ENCODE peak calls at places on chromosomes 13 and 19, in four cellular contexts. Z, G, C and K are unnamed samples.
A peak's percentile ranks its signal among the peaks of the same experiment; 100 is the strongest.

GRCh38 chr13:31556376-31556775 is 182.9 kb upstream of the RXFP2 start:
- DNase-seq in Z (no peak), G (no peak), C (no peak), K (no peak)

GRCh38 chr13:41148421-41149283 is 16.1 kb upstream of the KBTBD6 start:
- DNase-seq in Z (no peak), G (no peak), C (no peak), K (no peak)

GRCh38 chr13:50104493-50104892 is 89.2 kb downstream of the KCNRG start:
- DNase-seq in Z (no peak), G (no peak), C (no peak), K (no peak)

GRCh38 chr19:51887522-51888498 is at the start of gene ZNF577:
- DNase-seq in Z (no peak), G (no peak), C (no peak), K (peak; percentile 79)

GRCh38 chr19:9791552-9792181 is 23.1 kb upstream of the ZNF846 start:
- DNase-seq in Z (peak; percentile 44), G (peak; percentile 76), C (peak; percentile 84), K (peak; percentile 98)

GRCh38 chr19:36225219-36225892 is 10.4 kb downstream of the ZNF146 start:
- DNase-seq in Z (no peak), G (no peak), C (no peak), K (no peak)

GRCh38 chr19:16040642-16041041 is 35.7 kb upstream of the TPM4 start:
- DNase-seq in Z (no peak), G (peak; percentile 49), C (no peak), K (no peak)

GRCh38 chr13:97119899-97120745 is 102.0 kb upstream of the MBNL2 start:
- DNase-seq in Z (no peak), G (no peak), C (no peak), K (no peak)

GRCh38 chr19:55484571-55485438 is at the start of gene NAT14:
- DNase-seq in Z (no peak), G (peak; percentile 39), C (peak; percentile 89), K (peak; percentile 89)

GRCh38 chr13:105177265-105177900 is 1358.1 kb downstream of the EFNB2 start:
- DNase-seq in Z (no peak), G (no peak), C (no peak), K (no peak)
- TF ChIP-seq ESRRA in Z (no peak), G (no peak), C (no peak), K (no peak)

GRCh38 chr13:33832872-33833271 is 14.9 kb downstream of the RFC3 start:
- DNase-seq in Z (no peak), G (no peak), C (no peak), K (no peak)

GRCh38 chr13:33842207-33842606 is 24.3 kb downstream of the RFC3 start:
- DNase-seq in Z (no peak), G (no peak), C (no peak), K (no peak)

DNA sequence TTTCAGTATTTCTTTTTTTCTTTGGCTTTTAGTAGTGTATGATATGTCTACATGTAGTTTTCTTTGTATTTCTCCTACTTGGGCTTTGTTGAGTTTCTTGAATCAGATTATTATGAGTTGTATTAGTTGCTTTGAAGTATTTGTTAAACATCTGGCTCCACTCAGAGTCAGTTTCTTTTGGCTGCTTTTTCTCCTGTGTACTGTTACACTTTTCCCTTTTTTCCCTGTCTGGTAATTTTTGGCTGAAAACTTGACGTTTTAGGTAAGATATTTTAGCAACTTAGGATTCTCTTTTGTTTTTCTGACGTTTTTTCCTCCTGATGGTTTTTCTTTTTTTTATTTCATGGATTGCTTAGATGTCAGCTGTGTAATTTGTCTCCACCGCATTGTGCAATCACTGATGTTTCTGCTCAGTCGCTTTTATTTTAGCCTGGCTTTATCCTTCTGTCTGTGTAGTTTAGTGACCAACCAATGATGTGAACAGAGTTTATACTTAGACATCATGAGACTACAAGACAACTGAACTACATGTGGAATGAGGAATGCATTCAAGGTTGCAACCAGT is 20.7 kb downstream of the RFC3 start:
- DNase-seq in Z (no peak), G (no peak), C (no peak), K (no peak)
- TF ChIP-seq ATF2 in Z (no peak), G (no peak), C (no peak), K (no peak)

GRCh38 chr19:45473366-45474190 is 5.8 kb downstream of the FOSB start:
- DNase-seq in Z (no peak), G (no peak), C (no peak), K (no peak)
- TF ChIP-seq ESRRA in Z (no peak), G (no peak), C (no peak), K (no peak)

GRCh38 chr13:114227528-114227927 is 7.2 kb upstream of the CDC16 start:
- DNase-seq in Z (no peak), G (no peak), C (no peak), K (no peak)

GRCh38 chr13:114230117-114230516 is 4.6 kb upstream of the CDC16 start:
- DNase-seq in Z (no peak), G (no peak), C (no peak), K (peak; percentile 43)

GRCh38 chr13:114228176-114228575 is 6.5 kb upstream of the CDC16 start:
- DNase-seq in Z (no peak), G (no peak), C (no peak), K (no peak)

GRCh38 chr13:114230575-114230974 is 4.1 kb upstream of the CDC16 start:
- DNase-seq in Z (no peak), G (no peak), C (no peak), K (no peak)

DNA sequence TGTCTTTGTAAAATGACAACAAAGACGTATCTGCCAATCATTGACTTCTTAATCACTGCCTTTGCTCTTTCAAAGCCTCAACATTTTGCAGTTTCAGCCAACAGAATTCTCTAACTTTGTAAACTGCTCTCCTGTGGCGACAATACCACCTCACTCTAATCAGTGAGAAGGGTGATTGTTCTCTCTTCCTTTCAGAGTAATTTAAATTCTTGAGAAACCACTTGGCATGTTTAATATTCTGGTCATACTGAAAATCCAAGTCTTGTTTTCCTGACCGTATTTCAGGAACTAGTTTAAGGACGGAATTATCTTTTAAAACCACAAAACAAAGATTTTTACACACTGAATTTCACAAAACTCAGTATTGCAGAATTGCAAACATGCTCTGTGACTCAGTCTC is 5.2 kb upstream of the CDC16 start:
- DNase-seq in Z (no peak), G (no peak), C (no peak), K (no peak)
- TF ChIP-seq ATF2 in Z (no peak), G (no peak), C (no peak), K (no peak)